ENCODE peak calls at places on chromosomes 5 and 9, in eight cellular contexts. One of them, this sample, is unnamed.

GRCh38 chr5:6488021-6488420 is 39.4 kb downstream of the UBE2QL1 start:
- DNase-seq in lower lobe of right lung: no peak
- DNase-seq in AG10803: no peak
- DNase-seq in transverse colon: no peak
- DNase-seq in IMR-90: no peak
- DNase-seq in AG04449: no peak
- DNase-seq in fibroblast of the aortic adventitia: no peak
- DNase-seq in WTC11: no peak
- DNase-seq in this sample: no peak

GRCh38 chr5:149063017-149063687 is at the start of gene SH3TC2:
- DNase-seq in IMR-90: peak
- DNase-seq in AG10803: peak
- DNase-seq in WTC11: peak
- DNase-seq in lower lobe of right lung: no peak
- DNase-seq in AG04449: no peak
- DNase-seq in fibroblast of the aortic adventitia: peak
- DNase-seq in transverse colon: peak
- DNase-seq in this sample: no peak

GRCh38 chr5:147901555-147901954 is 4.8 kb downstream of the C5orf46 start:
- DNase-seq in WTC11: no peak
- DNase-seq in IMR-90: peak
- DNase-seq in lower lobe of right lung: no peak
- DNase-seq in transverse colon: no peak
- DNase-seq in fibroblast of the aortic adventitia: peak
- DNase-seq in AG04449: no peak
- DNase-seq in AG10803: peak
- DNase-seq in this sample: no peak

GRCh38 chr5:131164931-131165727 is at the start of gene HINT1:
- DNase-seq in AG10803: peak
- DNase-seq in transverse colon: peak
- DNase-seq in IMR-90: peak
- DNase-seq in fibroblast of the aortic adventitia: peak
- DNase-seq in lower lobe of right lung: peak
- DNase-seq in WTC11: peak
- DNase-seq in AG04449: peak
- DNase-seq in this sample: peak

GRCh38 chr5:71880531-71880930 is 161.5 kb downstream of the CARTPT start:
- DNase-seq in AG10803: no peak
- DNase-seq in IMR-90: no peak
- DNase-seq in transverse colon: no peak
- DNase-seq in AG04449: no peak
- DNase-seq in fibroblast of the aortic adventitia: no peak
- DNase-seq in lower lobe of right lung: no peak
- DNase-seq in WTC11: no peak
- DNase-seq in this sample: no peak

GRCh38 chr9:124267271-124267807 is 9.6 kb downstream of the NEK6 start:
- DNase-seq in fibroblast of the aortic adventitia: peak
- DNase-seq in AG10803: peak
- DNase-seq in lower lobe of right lung: peak
- DNase-seq in transverse colon: peak
- DNase-seq in AG04449: no peak
- DNase-seq in WTC11: no peak
- DNase-seq in IMR-90: peak
- DNase-seq in this sample: peak

GRCh38 chr5:7991125-7991821 is 122.3 kb downstream of the MTRR start:
- DNase-seq in AG10803: no peak
- DNase-seq in lower lobe of right lung: no peak
- DNase-seq in fibroblast of the aortic adventitia: no peak
- DNase-seq in transverse colon: no peak
- DNase-seq in WTC11: peak
- DNase-seq in IMR-90: no peak
- DNase-seq in AG04449: no peak
- DNase-seq in this sample: no peak

GRCh38 chr5:168695436-168695835 is 116.3 kb upstream of the PANK3 start:
- DNase-seq in AG04449: no peak
- DNase-seq in lower lobe of right lung: no peak
- DNase-seq in AG10803: no peak
- DNase-seq in transverse colon: no peak
- DNase-seq in IMR-90: no peak
- DNase-seq in WTC11: no peak
- DNase-seq in fibroblast of the aortic adventitia: no peak
- DNase-seq in this sample: no peak

GRCh38 chr9:17462869-17463464 is 115.9 kb upstream of the SH3GL2 start:
- DNase-seq in fibroblast of the aortic adventitia: peak
- DNase-seq in transverse colon: peak
- DNase-seq in AG10803: peak
- DNase-seq in lower lobe of right lung: no peak
- DNase-seq in IMR-90: peak
- DNase-seq in AG04449: peak
- DNase-seq in WTC11: peak
- DNase-seq in this sample: peak

GRCh38 chr9:72954431-72955420 is 1.9 kb upstream of the ALDH1A1 start:
- DNase-seq in WTC11: no peak
- DNase-seq in AG04449: no peak
- DNase-seq in AG10803: peak
- DNase-seq in IMR-90: no peak
- DNase-seq in fibroblast of the aortic adventitia: peak
- DNase-seq in lower lobe of right lung: no peak
- DNase-seq in transverse colon: peak
- DNase-seq in this sample: no peak

GRCh38 chr5:43409809-43410271 is 2.4 kb downstream of the CCL28 start:
- DNase-seq in IMR-90: no peak
- DNase-seq in fibroblast of the aortic adventitia: no peak
- DNase-seq in AG10803: no peak
- DNase-seq in AG04449: no peak
- DNase-seq in lower lobe of right lung: no peak
- DNase-seq in transverse colon: peak
- DNase-seq in WTC11: no peak
- DNase-seq in this sample: no peak

GRCh38 chr9:37645903-37646506 is 4.7 kb upstream of the FRMPD1 start:
- DNase-seq in IMR-90: no peak
- DNase-seq in lower lobe of right lung: no peak
- DNase-seq in fibroblast of the aortic adventitia: no peak
- DNase-seq in AG04449: no peak
- DNase-seq in transverse colon: no peak
- DNase-seq in AG10803: no peak
- DNase-seq in WTC11: no peak
- DNase-seq in this sample: no peak

GRCh38 chr9:37054513-37054776 is 20.4 kb upstream of the PAX5 start:
- DNase-seq in AG10803: no peak
- DNase-seq in AG04449: no peak
- DNase-seq in WTC11: no peak
- DNase-seq in lower lobe of right lung: no peak
- DNase-seq in fibroblast of the aortic adventitia: no peak
- DNase-seq in transverse colon: no peak
- DNase-seq in IMR-90: no peak
- DNase-seq in this sample: no peak

GRCh38 chr9:107737987-107738743 is 248.6 kb upstream of the KLF4 start:
- DNase-seq in WTC11: no peak
- DNase-seq in AG04449: no peak
- DNase-seq in fibroblast of the aortic adventitia: peak
- DNase-seq in AG10803: peak
- DNase-seq in lower lobe of right lung: no peak
- DNase-seq in IMR-90: peak
- DNase-seq in transverse colon: no peak
- DNase-seq in this sample: no peak

GRCh38 chr5:19047277-19047676 is 940.7 kb downstream of the CDH18 start:
- DNase-seq in IMR-90: no peak
- DNase-seq in AG10803: no peak
- DNase-seq in lower lobe of right lung: no peak
- DNase-seq in fibroblast of the aortic adventitia: no peak
- DNase-seq in transverse colon: no peak
- DNase-seq in AG04449: no peak
- DNase-seq in WTC11: peak
- DNase-seq in this sample: no peak

GRCh38 chr5:21070871-21071270 is 1082.9 kb upstream of the CDH18 start:
- DNase-seq in IMR-90: no peak
- DNase-seq in transverse colon: no peak
- DNase-seq in AG10803: no peak
- DNase-seq in fibroblast of the aortic adventitia: no peak
- DNase-seq in AG04449: no peak
- DNase-seq in lower lobe of right lung: no peak
- DNase-seq in WTC11: no peak
- DNase-seq in this sample: no peak

GRCh38 chr5:180119886-180120220 is 48.3 kb upstream of the RNF130 start:
- DNase-seq in lower lobe of right lung: no peak
- DNase-seq in AG10803: no peak
- DNase-seq in AG04449: no peak
- DNase-seq in fibroblast of the aortic adventitia: no peak
- DNase-seq in transverse colon: no peak
- DNase-seq in WTC11: no peak
- DNase-seq in IMR-90: no peak
- DNase-seq in this sample: no peak

GRCh38 chr5:138536665-138537315 is 6.2 kb downstream of the ETF1 start:
- DNase-seq in AG10803: no peak
- DNase-seq in AG04449: no peak
- DNase-seq in fibroblast of the aortic adventitia: no peak
- DNase-seq in transverse colon: no peak
- DNase-seq in lower lobe of right lung: no peak
- DNase-seq in WTC11: peak
- DNase-seq in IMR-90: no peak
- DNase-seq in this sample: peak
- TF ChIP-seq CTCF in AG10803: peak
- TF ChIP-seq CTCF in AG04449: no peak
- TF ChIP-seq CTCF in fibroblast of the aortic adventitia: peak
- TF ChIP-seq CTCF in transverse colon: peak
- TF ChIP-seq CTCF in lower lobe of right lung: peak
- TF ChIP-seq CTCF in WTC11: no peak
- TF ChIP-seq CTCF in IMR-90: peak
- TF ChIP-seq CTCF in this sample: peak

GRCh38 chr9:82466616-82467251 is 478.2 kb downstream of the SPATA31D1 start:
- DNase-seq in IMR-90: peak
- DNase-seq in AG10803: peak
- DNase-seq in fibroblast of the aortic adventitia: peak
- DNase-seq in AG04449: no peak
- DNase-seq in lower lobe of right lung: no peak
- DNase-seq in WTC11: peak
- DNase-seq in transverse colon: no peak
- DNase-seq in this sample: no peak
- TF ChIP-seq CTCF in IMR-90: peak
- TF ChIP-seq CTCF in AG10803: peak
- TF ChIP-seq CTCF in fibroblast of the aortic adventitia: peak
- TF ChIP-seq CTCF in AG04449: peak
- TF ChIP-seq CTCF in lower lobe of right lung: peak
- TF ChIP-seq CTCF in WTC11: peak
- TF ChIP-seq CTCF in transverse colon: no peak
- TF ChIP-seq CTCF in this sample: no peak

DNA sequence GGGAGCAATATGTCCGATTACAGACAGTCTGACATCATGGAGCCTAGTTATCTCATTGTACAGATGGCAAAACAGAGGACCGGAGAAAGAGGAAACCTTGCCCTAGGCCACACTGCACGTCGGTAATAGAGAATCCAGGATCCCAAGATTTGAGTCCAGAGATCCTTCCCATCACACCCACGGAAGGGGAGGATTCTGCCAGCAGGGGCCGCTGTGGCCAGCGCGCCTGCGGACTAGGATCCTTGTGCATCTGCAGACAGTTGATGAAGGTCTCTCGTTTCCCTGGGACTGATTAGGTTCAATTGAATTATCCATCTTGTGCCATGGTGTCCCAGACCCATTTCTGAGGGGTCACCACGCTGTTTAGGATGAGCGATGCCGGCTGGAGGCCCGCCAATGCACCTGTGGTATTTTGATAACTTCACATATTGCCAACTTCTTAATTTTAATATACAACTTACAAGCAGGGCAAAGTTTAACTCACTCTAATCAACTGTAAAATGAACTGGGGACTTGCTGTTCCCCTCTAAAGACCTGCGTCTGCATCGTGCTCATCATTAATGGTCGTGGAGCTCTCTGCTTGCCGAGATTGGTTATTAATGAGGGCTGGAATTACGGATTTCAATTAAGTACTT is 592.7 kb upstream of the BRINP1 start:
- DNase-seq in fibroblast of the aortic adventitia: no peak
- DNase-seq in AG04449: no peak
- DNase-seq in transverse colon: peak
- DNase-seq in IMR-90: peak
- DNase-seq in lower lobe of right lung: peak
- DNase-seq in WTC11: peak
- DNase-seq in AG10803: no peak
- DNase-seq in this sample: peak
- TF ChIP-seq CTCF in fibroblast of the aortic adventitia: peak
- TF ChIP-seq CTCF in AG04449: peak
- TF ChIP-seq CTCF in transverse colon: peak
- TF ChIP-seq CTCF in IMR-90: peak
- TF ChIP-seq CTCF in lower lobe of right lung: peak
- TF ChIP-seq CTCF in WTC11: peak
- TF ChIP-seq CTCF in AG10803: peak
- TF ChIP-seq CTCF in this sample: peak

GRCh38 chr5:118366429-118366828 is 621.9 kb downstream of the DTWD2 start:
- DNase-seq in IMR-90: no peak
- DNase-seq in fibroblast of the aortic adventitia: no peak
- DNase-seq in lower lobe of right lung: no peak
- DNase-seq in WTC11: no peak
- DNase-seq in AG10803: no peak
- DNase-seq in AG04449: no peak
- DNase-seq in transverse colon: no peak
- DNase-seq in this sample: no peak
- TF ChIP-seq CTCF in IMR-90: no peak
- TF ChIP-seq CTCF in fibroblast of the aortic adventitia: no peak
- TF ChIP-seq CTCF in lower lobe of right lung: no peak
- TF ChIP-seq CTCF in WTC11: no peak
- TF ChIP-seq CTCF in AG10803: no peak
- TF ChIP-seq CTCF in AG04449: no peak
- TF ChIP-seq CTCF in transverse colon: no peak
- TF ChIP-seq CTCF in this sample: no peak

DNA sequence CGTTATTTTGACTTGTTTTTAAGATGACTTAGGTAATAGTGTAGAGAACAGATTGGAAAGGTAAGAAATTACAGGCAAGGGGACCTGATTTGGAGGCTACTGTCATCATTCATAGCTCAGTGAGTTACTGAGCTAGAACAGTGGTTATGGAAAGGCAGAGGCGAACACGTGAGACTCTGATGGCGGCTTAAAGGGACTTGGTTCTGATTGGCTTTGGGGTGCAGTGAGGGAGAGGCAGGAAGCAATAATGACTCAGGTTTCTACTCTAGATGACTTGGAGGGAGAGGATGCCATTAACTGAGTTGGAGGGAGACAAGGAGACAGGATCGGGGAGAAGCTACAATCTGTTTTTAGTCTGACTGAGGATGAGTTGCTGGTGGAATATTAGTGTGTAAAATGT is 3.0 kb downstream of the F2RL2 start:
- DNase-seq in AG04449: no peak
- DNase-seq in lower lobe of right lung: no peak
- DNase-seq in AG10803: no peak
- DNase-seq in fibroblast of the aortic adventitia: no peak
- DNase-seq in WTC11: no peak
- DNase-seq in IMR-90: no peak
- DNase-seq in transverse colon: no peak
- DNase-seq in this sample: no peak
- TF ChIP-seq CTCF in AG04449: no peak
- TF ChIP-seq CTCF in lower lobe of right lung: no peak
- TF ChIP-seq CTCF in AG10803: no peak
- TF ChIP-seq CTCF in fibroblast of the aortic adventitia: no peak
- TF ChIP-seq CTCF in WTC11: no peak
- TF ChIP-seq CTCF in IMR-90: no peak
- TF ChIP-seq CTCF in transverse colon: no peak
- TF ChIP-seq CTCF in this sample: no peak

DNA sequence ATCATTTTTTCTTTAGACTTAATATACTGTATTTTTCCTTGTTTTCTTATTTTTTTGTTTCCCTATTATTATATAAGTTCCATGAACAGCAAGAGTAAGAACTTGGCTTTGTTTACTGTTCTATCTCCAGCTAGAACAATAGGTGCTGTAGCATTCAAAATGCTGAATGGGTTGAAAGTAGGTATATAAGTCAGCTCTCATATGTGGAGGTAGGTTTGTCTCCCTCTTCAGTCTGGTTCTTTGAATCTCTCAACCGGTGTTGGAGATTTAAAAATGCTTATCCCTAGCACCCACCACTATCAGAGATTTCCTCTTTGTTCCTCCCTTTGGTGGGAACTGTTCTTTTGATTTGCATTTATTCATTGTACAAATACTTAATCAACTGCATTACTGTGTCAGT is 87.5 kb upstream of the FSD1L start:
- DNase-seq in WTC11: no peak
- DNase-seq in lower lobe of right lung: no peak
- DNase-seq in AG04449: no peak
- DNase-seq in fibroblast of the aortic adventitia: peak
- DNase-seq in IMR-90: no peak
- DNase-seq in AG10803: no peak
- DNase-seq in transverse colon: no peak
- DNase-seq in this sample: no peak
- TF ChIP-seq CTCF in WTC11: no peak
- TF ChIP-seq CTCF in lower lobe of right lung: no peak
- TF ChIP-seq CTCF in AG04449: no peak
- TF ChIP-seq CTCF in fibroblast of the aortic adventitia: no peak
- TF ChIP-seq CTCF in IMR-90: no peak
- TF ChIP-seq CTCF in AG10803: no peak
- TF ChIP-seq CTCF in transverse colon: no peak
- TF ChIP-seq CTCF in this sample: no peak